ENCODE peak calls at places on chromosomes 13 and 19, in four cellular contexts. Z is astrocyte of the cerebellum; U is stimulated activated CD4-positive, alpha-beta T cell treated with anti-CD3 and anti-CD28 coated beads, Interleukin-15, amount 100 ng/mL, for 1 hour; H is activated CD4-positive, CD25-positive, alpha-beta regulatory T cell treated with anti-CD3 and anti-CD28 coated beads, Interleukin-2, amount 50 U/mL, for 16 hours. E is an unnamed sample.
A peak's percentile ranks its signal among the peaks of the same experiment; 100 is the strongest.

GRCh38 chr19:14795078-14795721 is 16.8 kb upstream of the ADGRE2 start:
- DNase-seq in U (no peak), H (no peak), Z (no peak), E (no peak)

GRCh38 chr13:113155201-113155600 is 3.2 kb upstream of the PROZ start:
- DNase-seq in Z (no peak), U (no peak), H (no peak), E (no peak)

GRCh38 chr13:106915146-106915545 is 347.2 kb upstream of the ARGLU1 start:
- DNase-seq in H (no peak), U (no peak), Z (no peak), E (no peak)

GRCh38 chr13:54591540-54591939 is 1562.9 kb downstream of the OLFM4 start:
- DNase-seq in Z (no peak), U (no peak), H (no peak), E (no peak)

GRCh38 chr13:33110713-33111413 is 94.6 kb downstream of the KL start:
- DNase-seq in U (no peak), H (no peak), Z (no peak), E (no peak)

GRCh38 chr19:6239401-6239844 is 40.4 kb downstream of the MLLT1 start:
- DNase-seq in H (no peak), U (no peak), Z (no peak), E (no peak)

GRCh38 chr13:112984954-112985802 is 16.2 kb downstream of the MCF2L start:
- DNase-seq in H (no peak), Z (no peak), U (no peak), E (no peak)

GRCh38 chr19:4759388-4760284 is 31.9 kb upstream of the FEM1A start:
- DNase-seq in Z (peak; percentile 48), H (peak; percentile 7), U (peak; percentile 3), E (peak; percentile 31)

GRCh38 chr13:34657716-34658115 is 284.4 kb upstream of the NBEA start:
- DNase-seq in H (no peak), U (no peak), Z (peak; percentile 19), E (no peak)

GRCh38 chr19:46213806-46214205 is 15.7 kb upstream of the IGFL1 start:
- DNase-seq in Z (no peak), H (no peak), U (no peak), E (no peak)

GRCh38 chr19:45769821-45770191 is 754 bp upstream of the SIX5 start:
- DNase-seq in H (no peak), U (no peak), Z (no peak), E (no peak)

GRCh38 chr19:41323023-41323422 is 13.1 kb downstream of the CCDC97 start:
- DNase-seq in U (no peak), Z (no peak), H (no peak), E (no peak)

GRCh38 chr13:28340272-28340793 is 154.6 kb downstream of the FLT1 start:
- DNase-seq in U (no peak), H (no peak), Z (no peak), E (no peak)

GRCh38 chr19:16030964-16031871 is 45.1 kb upstream of the TPM4 start:
- DNase-seq in U (no peak), H (no peak), Z (no peak), E (no peak)

GRCh38 chr19:54684537-54684936 is 21.8 kb downstream of the LILRB4 start:
- DNase-seq in H (no peak), U (no peak), Z (no peak), E (no peak)

GRCh38 chr19:46955114-46955812 is 64.4 kb upstream of the NPAS1 start:
- DNase-seq in Z (no peak), U (no peak), H (peak; percentile 34), E (no peak)

GRCh38 chr13:105732946-105733529 is 802.4 kb downstream of the EFNB2 start:
- DNase-seq in U (no peak), H (no peak), Z (no peak), E (no peak)

GRCh38 chr13:98220188-98220765 is 43.2 kb upstream of the RNF113B start:
- DNase-seq in H (no peak), Z (no peak), U (no peak), E (no peak)

GRCh38 chr19:4877753-4878490 is 10.5 kb upstream of the PLIN3 start:
- DNase-seq in H (no peak), U (no peak), Z (no peak), E (no peak)

GRCh38 chr19:31519216-31519615 is 170.0 kb upstream of the TSHZ3 start:
- DNase-seq in Z (no peak), H (no peak), U (no peak), E (no peak)